ENCODE peak calls at places on chromosomes 7 and 10, in six cellular contexts. A is fibroblast of pulmonary artery, P is foreskin fibroblast, K is adrenal gland, N is esophagus muscularis mucosa, Z is cardiac muscle cell. I is an unnamed sample.

GRCh38 chr10:6406220-6407033 is 173.6 kb downstream of the PRKCQ start:
- DNase-seq in N (no peak), Z (no peak), P (no peak), A (peak), K (no peak), I (no peak)

GRCh38 chr7:128728608-128729007 is 10.6 kb upstream of the CALU start:
- DNase-seq in P (peak), N (no peak), A (peak), K (no peak), Z (no peak), I (no peak)

GRCh38 chr10:6170638-6171037 is 32.1 kb upstream of the PFKFB3 start:
- DNase-seq in K (no peak), N (no peak), P (no peak), Z (no peak), A (no peak), I (no peak)

GRCh38 chr7:69625798-69626197 is 27.5 kb downstream of the AUTS2 start:
- DNase-seq in N (no peak), K (no peak), A (no peak), P (no peak), Z (peak), I (no peak)

GRCh38 chr7:100472121-100472851 is 6.7 kb downstream of the TSC22D4 start:
- DNase-seq in P (no peak), N (no peak), K (no peak), Z (no peak), A (no peak), I (no peak)

GRCh38 chr10:58651040-58651439 is 138.4 kb downstream of the BICC1 start:
- DNase-seq in Z (no peak), K (peak), P (no peak), N (no peak), A (peak), I (no peak)

GRCh38 chr10:131056091-131056490 is 255.4 kb downstream of the TCERG1L start:
- DNase-seq in Z (no peak), K (no peak), P (no peak), N (no peak), A (no peak), I (no peak)

GRCh38 chr7:132872034-132872433 is 209.9 kb downstream of the CHCHD3 start:
- DNase-seq in K (no peak), Z (no peak), P (no peak), N (no peak), A (no peak), I (no peak)

GRCh38 chr10:19412531-19412930 is 363.9 kb downstream of the MALRD1 start:
- DNase-seq in Z (peak), P (no peak), A (peak), N (no peak), K (no peak), I (no peak)

GRCh38 chr10:23478570-23478969 is 39.7 kb downstream of the OTUD1 start:
- DNase-seq in Z (no peak), K (no peak), N (no peak), P (no peak), A (peak), I (no peak)

GRCh38 chr10:7625009-7625408 is 41.8 kb downstream of the ITIH5 start:
- DNase-seq in N (no peak), P (no peak), A (no peak), Z (no peak), K (no peak), I (no peak)

GRCh38 chr7:116455009-116455408 is 44.5 kb upstream of the CAV2 start:
- DNase-seq in A (peak), P (peak), K (no peak), Z (no peak), N (no peak), I (peak)

GRCh38 chr7:49497471-49497870 is 276.0 kb upstream of the VWC2 start:
- DNase-seq in P (no peak), N (no peak), K (no peak), Z (no peak), A (no peak), I (no peak)

GRCh38 chr10:1157615-1157933 is 101.4 kb downstream of the WDR37 start:
- DNase-seq in A (no peak), N (no peak), Z (no peak), P (no peak), K (no peak), I (no peak)

GRCh38 chr10:1159131-1160061 is 103.2 kb downstream of the WDR37 start:
- DNase-seq in Z (no peak), A (peak), K (peak), P (no peak), N (peak), I (no peak)

GRCh38 chr10:1156616-1156886 is 100.4 kb downstream of the WDR37 start:
- DNase-seq in K (no peak), N (no peak), A (no peak), Z (no peak), P (no peak), I (no peak)

GRCh38 chr10:1156921-1157614 is 100.9 kb downstream of the WDR37 start:
- DNase-seq in A (no peak), Z (no peak), P (no peak), K (no peak), N (peak), I (no peak)

GRCh38 chr10:1158066-1158465 is 101.9 kb downstream of the WDR37 start:
- DNase-seq in Z (no peak), N (peak), P (no peak), K (no peak), A (no peak), I (no peak)
- H3K4me3 ChIP-seq in Z (no peak), N (no peak), P (no peak), K (no peak), A (no peak), I (no peak)

DNA sequence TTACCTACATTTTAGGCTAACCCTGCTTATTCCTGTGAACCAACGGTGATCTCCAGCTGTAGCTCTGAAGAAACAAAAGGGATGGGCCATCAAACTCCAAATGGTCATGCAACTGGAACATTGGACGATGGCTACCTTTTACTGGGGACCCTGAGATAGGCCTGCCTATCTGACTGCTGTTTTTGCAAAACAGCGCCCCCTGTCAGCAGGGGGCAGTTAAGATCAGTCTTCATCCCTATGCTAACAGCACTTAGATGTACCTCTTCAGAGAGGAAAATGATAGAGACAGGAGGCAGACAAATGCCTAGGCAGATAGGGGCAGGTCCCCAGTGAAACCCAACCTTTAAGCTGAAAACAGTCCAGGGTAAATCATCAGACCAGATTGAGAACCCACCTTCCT is 1085.4 kb upstream of the SORCS1 start:
- DNase-seq in P (no peak), N (no peak), Z (no peak), A (no peak), K (no peak), I (no peak)
- TF ChIP-seq CTCF in P (no peak), N (no peak), Z (no peak), A (no peak), K (no peak), I (no peak)

GRCh38 chr10:95656291-95657164 is at the start of gene ALDH18A1:
- DNase-seq in Z (peak), P (peak), A (peak), K (peak), N (peak), I (peak)

GRCh38 chr10:95655571-95656290 is 780 bp downstream of the ALDH18A1 start:
- DNase-seq in Z (peak), K (no peak), P (peak), A (peak), N (peak), I (no peak)

GRCh38 chr10:95660283-95660682 is 3.8 kb upstream of the ALDH18A1 start:
- DNase-seq in P (peak), Z (no peak), N (peak), K (no peak), A (peak), I (peak)

GRCh38 chr10:95653895-95654294 is 2.6 kb downstream of the ALDH18A1 start:
- DNase-seq in K (no peak), A (no peak), N (peak), Z (no peak), P (no peak), I (no peak)

GRCh38 chr10:95657250-95657649 is 739 bp upstream of the ALDH18A1 start:
- DNase-seq in K (no peak), A (no peak), N (no peak), Z (no peak), P (no peak), I (no peak)
- H3K4me3 ChIP-seq in K (peak), A (peak), N (peak), Z (no peak), P (peak), I (no peak)

GRCh38 chr7:120831260-120831659 is 26.7 kb downstream of the TSPAN12 start:
- DNase-seq in A (no peak), K (no peak), Z (no peak), P (no peak), N (no peak), I (no peak)
- TF ChIP-seq CTCF in A (no peak), K (no peak), Z (no peak), P (no peak), N (no peak), I (no peak)

DNA sequence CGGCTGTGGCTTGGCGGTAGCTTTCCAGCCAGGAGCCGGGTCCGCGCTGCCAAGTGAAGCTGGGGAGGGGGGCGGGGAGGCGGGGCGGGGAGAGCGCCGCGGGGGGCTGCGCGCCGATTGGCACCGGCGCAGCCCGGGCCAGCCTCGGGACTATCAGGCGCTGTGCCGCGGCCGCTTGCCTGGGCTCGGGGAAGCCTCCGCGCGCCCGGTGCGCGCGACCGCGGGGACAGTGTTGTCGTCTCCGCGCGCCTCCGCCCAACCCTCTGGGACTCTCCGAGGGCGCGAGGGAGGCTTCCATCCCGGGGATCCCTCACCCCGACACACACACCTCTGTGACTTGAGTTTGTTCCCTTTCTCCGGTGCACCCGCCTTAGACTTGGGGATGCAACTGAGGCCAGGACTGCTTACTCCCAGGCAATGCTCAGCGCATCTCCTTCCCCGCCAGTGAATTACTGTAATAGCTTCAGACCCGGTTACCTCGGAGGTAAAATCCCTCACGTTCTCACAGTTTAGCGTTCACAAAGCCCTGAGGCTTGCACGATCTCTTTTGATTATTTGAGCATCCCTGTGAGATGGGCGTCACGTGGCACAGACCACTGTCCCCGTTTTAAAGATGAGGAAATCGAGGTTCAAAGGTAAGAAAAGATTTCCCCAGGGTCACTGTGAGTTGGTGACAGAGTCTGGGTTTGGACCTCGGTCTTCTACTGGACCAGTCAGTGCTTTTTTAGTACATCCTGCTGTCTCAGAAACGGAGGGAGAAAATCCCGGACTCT is at the start of gene NKX1-2:
- DNase-seq in K (no peak), N (no peak), Z (peak), P (no peak), A (no peak), I (no peak)
- H3K4me3 ChIP-seq in K (peak), N (peak), Z (peak), P (no peak), A (no peak), I (no peak)

I was measured in AG09309.